ENCODE peak calls at places on chromosome 14, in eight cellular contexts. One of them, this sample, is unnamed.

GRCh38 chr14:68111733-68112270 is 292.2 kb downstream of the RAD51B start:
- DNase-seq in foreskin fibroblast: no peak
- DNase-seq in H54: no peak
- DNase-seq in hippocampal formation: no peak
- DNase-seq in Panc1: no peak
- DNase-seq in NCI-H1436: no peak
- DNase-seq in GOT3: no peak
- DNase-seq in heart right ventricle: no peak
- DNase-seq in this sample: no peak

GRCh38 chr14:31843361-31844091 is 233.6 kb upstream of the ARHGAP5 start:
- DNase-seq in foreskin fibroblast: no peak
- DNase-seq in NCI-H1436: no peak
- DNase-seq in hippocampal formation: no peak
- DNase-seq in heart right ventricle: no peak
- DNase-seq in Panc1: no peak
- DNase-seq in H54: no peak
- DNase-seq in GOT3: no peak
- DNase-seq in this sample: no peak

GRCh38 chr14:60188115-60188514 is 22.9 kb upstream of the DHRS7 start:
- DNase-seq in Panc1: no peak
- DNase-seq in hippocampal formation: no peak
- DNase-seq in heart right ventricle: no peak
- DNase-seq in foreskin fibroblast: no peak
- DNase-seq in H54: no peak
- DNase-seq in GOT3: no peak
- DNase-seq in NCI-H1436: no peak
- DNase-seq in this sample: no peak

GRCh38 chr14:64410084-64410774 is 22.1 kb downstream of the MTHFD1 start:
- DNase-seq in heart right ventricle: no peak
- DNase-seq in NCI-H1436: no peak
- DNase-seq in H54: no peak
- DNase-seq in GOT3: no peak
- DNase-seq in Panc1: no peak
- DNase-seq in hippocampal formation: no peak
- DNase-seq in foreskin fibroblast: peak
- DNase-seq in this sample: no peak

GRCh38 chr14:63893701-63894458 is 41.1 kb downstream of the SYNE2 start:
- DNase-seq in foreskin fibroblast: peak
- DNase-seq in GOT3: no peak
- DNase-seq in hippocampal formation: no peak
- DNase-seq in NCI-H1436: no peak
- DNase-seq in heart right ventricle: peak
- DNase-seq in H54: peak
- DNase-seq in Panc1: no peak
- DNase-seq in this sample: peak

GRCh38 chr14:87230726-87231125 is 762.3 kb downstream of the GALC start:
- DNase-seq in heart right ventricle: no peak
- DNase-seq in H54: no peak
- DNase-seq in Panc1: no peak
- DNase-seq in hippocampal formation: no peak
- DNase-seq in NCI-H1436: no peak
- DNase-seq in foreskin fibroblast: no peak
- DNase-seq in GOT3: no peak
- DNase-seq in this sample: no peak

GRCh38 chr14:24228902-24229301 is 3.3 kb downstream of the NEDD8 start:
- DNase-seq in NCI-H1436: no peak
- DNase-seq in hippocampal formation: no peak
- DNase-seq in heart right ventricle: no peak
- DNase-seq in GOT3: no peak
- DNase-seq in Panc1: no peak
- DNase-seq in foreskin fibroblast: no peak
- DNase-seq in H54: no peak
- DNase-seq in this sample: no peak

GRCh38 chr14:74882103-74882920 is 596 bp downstream of the DLST start:
- DNase-seq in NCI-H1436: no peak
- DNase-seq in H54: peak
- DNase-seq in foreskin fibroblast: no peak
- DNase-seq in Panc1: no peak
- DNase-seq in GOT3: no peak
- DNase-seq in heart right ventricle: peak
- DNase-seq in hippocampal formation: no peak
- DNase-seq in this sample: no peak

GRCh38 chr14:91245029-91245428 is 525 bp upstream of the GPR68 start:
- DNase-seq in GOT3: no peak
- DNase-seq in foreskin fibroblast: no peak
- DNase-seq in H54: no peak
- DNase-seq in NCI-H1436: no peak
- DNase-seq in Panc1: no peak
- DNase-seq in hippocampal formation: no peak
- DNase-seq in heart right ventricle: no peak
- DNase-seq in this sample: no peak

GRCh38 chr14:31998220-31998559 is 78.9 kb upstream of the ARHGAP5 start:
- DNase-seq in GOT3: no peak
- DNase-seq in Panc1: no peak
- DNase-seq in hippocampal formation: no peak
- DNase-seq in H54: no peak
- DNase-seq in NCI-H1436: no peak
- DNase-seq in heart right ventricle: no peak
- DNase-seq in foreskin fibroblast: no peak
- DNase-seq in this sample: no peak

GRCh38 chr14:90487031-90487430 is 90.2 kb downstream of the CALM1 start:
- DNase-seq in H54: no peak
- DNase-seq in foreskin fibroblast: no peak
- DNase-seq in Panc1: no peak
- DNase-seq in GOT3: no peak
- DNase-seq in hippocampal formation: no peak
- DNase-seq in NCI-H1436: peak
- DNase-seq in heart right ventricle: peak
- DNase-seq in this sample: no peak

GRCh38 chr14:28952707-28953106 is 186.1 kb downstream of the FOXG1 start:
- DNase-seq in foreskin fibroblast: no peak
- DNase-seq in NCI-H1436: no peak
- DNase-seq in GOT3: no peak
- DNase-seq in H54: no peak
- DNase-seq in hippocampal formation: no peak
- DNase-seq in heart right ventricle: no peak
- DNase-seq in Panc1: no peak
- DNase-seq in this sample: no peak

GRCh38 chr14:51962678-51963077 is 26.7 kb upstream of the RTRAF start:
- DNase-seq in hippocampal formation: no peak
- DNase-seq in Panc1: no peak
- DNase-seq in H54: no peak
- DNase-seq in NCI-H1436: no peak
- DNase-seq in heart right ventricle: no peak
- DNase-seq in GOT3: no peak
- DNase-seq in foreskin fibroblast: no peak
- DNase-seq in this sample: no peak

GRCh38 chr14:71141701-71142374 is 234.6 kb downstream of the PCNX1 start:
- DNase-seq in H54: no peak
- DNase-seq in NCI-H1436: no peak
- DNase-seq in heart right ventricle: no peak
- DNase-seq in hippocampal formation: no peak
- DNase-seq in foreskin fibroblast: no peak
- DNase-seq in Panc1: no peak
- DNase-seq in GOT3: no peak
- DNase-seq in this sample: no peak

GRCh38 chr14:31930493-31931225 is 146.4 kb upstream of the ARHGAP5 start:
- DNase-seq in foreskin fibroblast: peak
- DNase-seq in hippocampal formation: no peak
- DNase-seq in heart right ventricle: no peak
- DNase-seq in NCI-H1436: no peak
- DNase-seq in Panc1: no peak
- DNase-seq in GOT3: no peak
- DNase-seq in H54: no peak
- DNase-seq in this sample: no peak

GRCh38 chr14:26389646-26390508 is 208.0 kb downstream of the NOVA1 start:
- DNase-seq in H54: no peak
- DNase-seq in hippocampal formation: no peak
- DNase-seq in heart right ventricle: no peak
- DNase-seq in foreskin fibroblast: peak
- DNase-seq in GOT3: no peak
- DNase-seq in Panc1: no peak
- DNase-seq in NCI-H1436: no peak
- DNase-seq in this sample: no peak

GRCh38 chr14:104334812-104335161 is 196.4 kb downstream of the KIF26A start:
- DNase-seq in hippocampal formation: no peak
- DNase-seq in foreskin fibroblast: no peak
- DNase-seq in NCI-H1436: no peak
- DNase-seq in heart right ventricle: no peak
- DNase-seq in Panc1: no peak
- DNase-seq in H54: no peak
- DNase-seq in GOT3: no peak
- DNase-seq in this sample: no peak

GRCh38 chr14:33932526-33933292 is 18.2 kb downstream of the EGLN3 start:
- DNase-seq in GOT3: no peak
- DNase-seq in NCI-H1436: no peak
- DNase-seq in heart right ventricle: no peak
- DNase-seq in Panc1: no peak
- DNase-seq in hippocampal formation: no peak
- DNase-seq in H54: no peak
- DNase-seq in foreskin fibroblast: no peak
- DNase-seq in this sample: no peak

GRCh38 chr14:74488788-74489397 is 4.2 kb downstream of the NPC2 start:
- DNase-seq in Panc1: no peak
- DNase-seq in foreskin fibroblast: peak
- DNase-seq in NCI-H1436: no peak
- DNase-seq in H54: peak
- DNase-seq in heart right ventricle: no peak
- DNase-seq in hippocampal formation: no peak
- DNase-seq in GOT3: no peak
- DNase-seq in this sample: no peak

GRCh38 chr14:59107819-59108218 is 80.6 kb upstream of the DAAM1 start:
- DNase-seq in hippocampal formation: no peak
- DNase-seq in foreskin fibroblast: no peak
- DNase-seq in GOT3: no peak
- DNase-seq in NCI-H1436: peak
- DNase-seq in Panc1: no peak
- DNase-seq in H54: no peak
- DNase-seq in heart right ventricle: no peak
- DNase-seq in this sample: peak

GRCh38 chr14:90105756-90106155 is 44.0 kb downstream of the KCNK13 start:
- DNase-seq in H54: no peak
- DNase-seq in heart right ventricle: peak
- DNase-seq in foreskin fibroblast: no peak
- DNase-seq in GOT3: no peak
- DNase-seq in Panc1: no peak
- DNase-seq in NCI-H1436: no peak
- DNase-seq in hippocampal formation: no peak
- DNase-seq in this sample: no peak

This sample was measured in gastrocnemius medialis.